ENCODE peak calls at places on chromosomes 12 and 14, in eight cellular contexts. P is hippocampal formation; W is GM12865; B is fibroblast of the aortic adventitia; J is fibroblast of pulmonary artery; L is HEK293T; X is occipital lobe; D is stimulated activated CD8-positive, alpha-beta memory T cell treated with anti-CD3 and anti-CD28 coated beads, Interleukin-2, amount 100 ng/mL, for 48 hours. H is an unnamed sample.

GRCh38 chr14:105337966-105338365 is 23.4 kb downstream of the PACS2 start:
- DNase-seq in W (no peak), B (no peak), P (peak), J (peak), L (no peak), D (no peak), X (peak), H (no peak)

GRCh38 chr14:91858536-91859275 is 8.6 kb downstream of the TC2N start:
- DNase-seq in W (peak), D (no peak), P (no peak), X (no peak), J (peak), B (peak), L (no peak), H (no peak)

GRCh38 chr12:2161478-2161877 is 108.7 kb downstream of the CACNA1C start:
- DNase-seq in W (no peak), L (no peak), D (no peak), J (peak), X (peak), B (peak), P (peak), H (no peak)

GRCh38 chr14:61381589-61381988 is 60.2 kb downstream of the PRKCH start:
- DNase-seq in B (no peak), D (no peak), P (no peak), W (peak), X (no peak), J (no peak), L (no peak), H (no peak)

GRCh38 chr12:110578522-110579238 is 4.4 kb downstream of the PPTC7 start:
- DNase-seq in D (peak), L (no peak), B (no peak), W (no peak), P (no peak), J (no peak), X (no peak), H (no peak)

GRCh38 chr12:15899282-15899870 is 11.8 kb upstream of the DERA start:
- DNase-seq in D (no peak), P (no peak), W (peak), L (no peak), X (no peak), B (peak), J (no peak), H (no peak)

GRCh38 chr12:57240069-57240921 is 10.7 kb downstream of the STAC3 start:
- DNase-seq in B (peak), J (peak), P (peak), W (peak), L (no peak), D (no peak), X (peak), H (peak)

GRCh38 chr14:56145965-56146364 is 27.8 kb downstream of the PELI2 start:
- DNase-seq in X (no peak), P (no peak), B (peak), D (no peak), J (peak), L (no peak), W (peak), H (no peak)

GRCh38 chr12:78951746-78952532 is 87.4 kb downstream of the SYT1 start:
- DNase-seq in P (no peak), X (no peak), B (peak), J (peak), L (no peak), D (no peak), W (no peak), H (no peak)

GRCh38 chr12:126385785-126386184 is 1320.5 kb downstream of the AACS start:
- DNase-seq in X (no peak), L (no peak), B (peak), P (no peak), W (no peak), J (peak), D (no peak), H (no peak)

GRCh38 chr14:30521899-30522736 is 36.8 kb upstream of the G2E3 start:
- DNase-seq in P (no peak), L (peak), W (peak), X (no peak), J (peak), B (peak), D (no peak), H (no peak)

GRCh38 chr14:62168564-62169155 is 406.4 kb downstream of the SNAPC1 start:
- DNase-seq in P (no peak), J (no peak), L (no peak), X (no peak), D (no peak), B (peak), W (no peak), H (no peak)

GRCh38 chr14:64755661-64756265 is 51.5 kb downstream of the PLEKHG3 start:
- DNase-seq in P (no peak), J (peak), L (no peak), B (peak), W (peak), X (no peak), D (peak), H (no peak)

GRCh38 chr14:57533214-57533613 is 39.6 kb upstream of the CCDC198 start:
- DNase-seq in J (peak), D (no peak), W (peak), X (no peak), P (no peak), L (no peak), B (peak), H (no peak)

GRCh38 chr14:103313704-103314103 is 20.3 kb upstream of the EIF5 start:
- DNase-seq in L (no peak), J (peak), X (no peak), B (peak), D (no peak), W (no peak), P (no peak), H (no peak)

GRCh38 chr12:70724444-70724843 is 87.2 kb upstream of the PTPRB start:
- DNase-seq in W (peak), B (peak), P (no peak), L (no peak), J (peak), D (no peak), X (no peak), H (no peak)

GRCh38 chr12:96989916-96990315 is 82.9 kb downstream of the NEDD1 start:
- DNase-seq in W (peak), P (no peak), D (no peak), L (peak), B (no peak), X (no peak), J (peak), H (no peak)

GRCh38 chr12:2552000-2552399 is 242.8 kb upstream of the FKBP4 start:
- DNase-seq in P (no peak), W (no peak), D (no peak), L (no peak), J (no peak), X (no peak), B (no peak), H (no peak)

GRCh38 chr12:49518914-49519573 is 19.8 kb upstream of the KCNH3 start:
- DNase-seq in P (no peak), L (no peak), J (peak), B (peak), W (no peak), X (no peak), D (no peak), H (no peak)

GRCh38 chr12:9867531-9867930 is 1.6 kb downstream of the CLEC2B start:
- DNase-seq in P (no peak), X (no peak), L (no peak), W (no peak), B (peak), D (no peak), J (no peak), H (no peak)

GRCh38 chr14:81727243-81727642 is 193.6 kb upstream of the SEL1L start:
- DNase-seq in L (no peak), J (no peak), W (no peak), B (no peak), P (no peak), X (no peak), D (no peak), H (no peak)

GRCh38 chr12:132023658-132024057 is 73.9 kb downstream of the EP400 start:
- DNase-seq in J (no peak), L (no peak), X (no peak), B (no peak), D (no peak), W (no peak), P (no peak), H (no peak)

GRCh38 chr14:63308723-63309317 is 9.9 kb downstream of the GPHB5 start:
- DNase-seq in P (no peak), X (no peak), D (peak), J (peak), W (peak), L (peak), B (peak), H (no peak)

GRCh38 chr14:73289729-73290128 is 52.4 kb downstream of the PAPLN start:
- DNase-seq in B (no peak), J (no peak), X (no peak), D (no peak), L (no peak), W (no peak), P (no peak), H (no peak)

GRCh38 chr14:71960620-71961353 is 28.6 kb downstream of the RGS6 start:
- DNase-seq in X (no peak), L (no peak), J (no peak), P (no peak), B (no peak), W (no peak), D (no peak), H (no peak)

GRCh38 chr14:85528882-85529585 is 910 bp upstream of the FLRT2 start:
- DNase-seq in L (no peak), J (peak), B (peak), X (no peak), P (no peak), D (no peak), W (no peak), H (no peak)

GRCh38 chr14:98847520-98848468 is 424.2 kb downstream of the BCL11B start:
- DNase-seq in J (no peak), B (no peak), L (no peak), D (no peak), P (no peak), X (no peak), W (no peak), H (no peak)

GRCh38 chr12:80777587-80777986 is 60.9 kb downstream of the MYF5 start:
- DNase-seq in X (no peak), D (no peak), L (no peak), J (no peak), W (no peak), B (peak), P (no peak), H (no peak)

GRCh38 chr14:91112172-91112571 is 1.7 kb upstream of the DGLUCY start:
- DNase-seq in B (no peak), P (no peak), J (no peak), W (no peak), D (no peak), X (no peak), L (no peak), H (no peak)

GRCh38 chr14:88323520-88324199 is 591 bp upstream of the KCNK10 start:
- DNase-seq in L (peak), D (no peak), W (peak), B (no peak), P (no peak), J (peak), X (peak), H (peak)

GRCh38 chr12:45273717-45274271 is 57.9 kb downstream of the ANO6 start:
- DNase-seq in L (no peak), B (peak), P (no peak), X (no peak), J (peak), W (no peak), D (no peak), H (no peak)

GRCh38 chr14:70422538-70422937 is 5.6 kb upstream of the SYNJ2BP start:
- DNase-seq in X (no peak), D (no peak), J (no peak), L (no peak), W (no peak), P (no peak), B (no peak), H (no peak)